ENCODE peak calls at places on chromosomes 2 and 18, in four cellular contexts. A, J, B and S are unnamed samples.

GRCh38 chr2:238261718-238262375 is 22.0 kb upstream of the HES6 start:
- DNase-seq in A (no peak), J (no peak), B (no peak), S (no peak)

GRCh38 chr2:21928292-21928691 is 804.5 kb downstream of the TDRD15 start:
- DNase-seq in A (no peak), J (no peak), B (peak), S (no peak)

GRCh38 chr18:63319383-63320040 is at the start of gene BCL2:
- DNase-seq in A (no peak), J (no peak), B (peak), S (peak)

GRCh38 chr18:63987743-63988142 is 17.9 kb downstream of the SERPINB8 start:
- DNase-seq in A (no peak), J (no peak), B (no peak), S (peak)

GRCh38 chr2:204665244-204665643 is 120.0 kb downstream of the PARD3B start:
- DNase-seq in A (peak), J (no peak), B (peak), S (peak)

GRCh38 chr2:61605245-61605644 is 67.1 kb upstream of the XPO1 start:
- DNase-seq in A (no peak), J (no peak), B (no peak), S (no peak)

GRCh38 chr2:138493334-138493733 is 8.2 kb upstream of the SPOPL start:
- DNase-seq in A (no peak), J (no peak), B (no peak), S (no peak)

GRCh38 chr2:170965446-170966225 is 36.6 kb downstream of the GORASP2 start:
- DNase-seq in A (no peak), J (no peak), B (peak), S (peak)

GRCh38 chr2:20449501-20450200 is 2.8 kb downstream of the RHOB start:
- DNase-seq in A (no peak), J (no peak), B (peak), S (peak)

GRCh38 chr2:43675646-43676321 is 445 bp downstream of the C1GALT1C1L start:
- DNase-seq in A (no peak), J (no peak), B (no peak), S (no peak)

GRCh38 chr2:83143946-83144345 is 1315.1 kb downstream of the SUCLG1 start:
- DNase-seq in A (no peak), J (no peak), B (no peak), S (no peak)

GRCh38 chr2:47086571-47086970 is 68.5 kb downstream of the STPG4 start:
- DNase-seq in A (no peak), J (no peak), B (no peak), S (no peak)

GRCh38 chr2:162369577-162369976 is 25.6 kb downstream of the GCA start:
- DNase-seq in A (no peak), J (no peak), B (no peak), S (no peak)

GRCh38 chr2:194166818-194167217 is 1490.2 kb upstream of the SLC39A10 start:
- DNase-seq in A (no peak), J (no peak), B (no peak), S (peak)

GRCh38 chr2:98761267-98761781 is 30.4 kb upstream of the MGAT4A start:
- DNase-seq in A (no peak), J (no peak), B (no peak), S (no peak)

GRCh38 chr2:150376627-150377335 is 110.7 kb downstream of the RND3 start:
- DNase-seq in A (no peak), J (no peak), B (peak), S (peak)

GRCh38 chr2:98935111-98935770 is 784 bp downstream of the CRACDL start:
- DNase-seq in A (no peak), J (no peak), B (no peak), S (no peak)

GRCh38 chr2:237895544-237896506 is 36.4 kb downstream of the RAMP1 start:
- DNase-seq in A (peak), J (no peak), B (no peak), S (no peak)

GRCh38 chr2:167943877-167944276 is 303.5 kb downstream of the STK39 start:
- DNase-seq in A (no peak), J (no peak), B (peak), S (peak)

GRCh38 chr18:21526463-21526862 is 74.0 kb downstream of the ESCO1 start:
- DNase-seq in A (no peak), J (no peak), B (no peak), S (no peak)

GRCh38 chr18:44782617-44783016 is 101.9 kb downstream of the SETBP1 start:
- DNase-seq in A (no peak), J (no peak), B (no peak), S (no peak)

GRCh38 chr2:65024149-65024829 is 31.9 kb upstream of the CEP68 start:
- DNase-seq in A (no peak), J (peak), B (peak), S (peak)

GRCh38 chr18:39701839-39702238 is 2136.2 kb upstream of the CELF4 start:
- DNase-seq in A (no peak), J (no peak), B (peak), S (peak)

GRCh38 chr2:79235135-79235534 is 75.6 kb upstream of the REG3A start:
- DNase-seq in A (no peak), J (no peak), B (no peak), S (no peak)

GRCh38 chr2:76281176-76281841 is 570.6 kb upstream of the GCFC2 start:
- DNase-seq in A (no peak), J (no peak), B (no peak), S (no peak)

GRCh38 chr2:102975996-102976636 is 214.3 kb downstream of the TMEM182 start:
- DNase-seq in A (no peak), J (no peak), B (peak), S (peak)

GRCh38 chr2:156189143-156189542 is 143.4 kb downstream of the NR4A2 start:
- DNase-seq in A (no peak), J (no peak), B (no peak), S (no peak)

GRCh38 chr2:166125557-166125956 is 2.3 kb downstream of the SCN1A start:
- DNase-seq in A (no peak), J (no peak), B (no peak), S (no peak)

GRCh38 chr2:32496657-32497056 is 131.2 kb upstream of the TTC27 start:
- DNase-seq in A (no peak), J (no peak), B (no peak), S (no peak)

GRCh38 chr18:23114911-23115310 is 20.4 kb upstream of the CABLES1 start:
- DNase-seq in A (no peak), J (no peak), B (peak), S (peak)

GRCh38 chr2:1715184-1716012 is 28.9 kb downstream of the PXDN start:
- DNase-seq in A (peak), J (no peak), B (no peak), S (peak)

GRCh38 chr2:139122711-139123158 is 342.5 kb upstream of the NXPH2 start:
- DNase-seq in A (no peak), J (no peak), B (no peak), S (peak)

GRCh38 chr2:173210270-173211196 is 134.9 kb downstream of the MAP3K20 start:
- DNase-seq in A (peak), J (peak), B (peak), S (peak)

GRCh38 chr2:96153991-96154431 is 8.8 kb upstream of the DUSP2 start:
- DNase-seq in A (no peak), J (no peak), B (no peak), S (no peak)

GRCh38 chr2:201909348-201909747 is 103.0 kb downstream of the CDK15 start:
- DNase-seq in A (no peak), J (peak), B (peak), S (peak)

GRCh38 chr2:238097988-238098853 is 1.9 kb upstream of the ESPNL start:
- DNase-seq in A (peak), J (peak), B (no peak), S (peak)

GRCh38 chr2:238425979-238426567 is 654 bp upstream of the ASB1 start:
- DNase-seq in A (no peak), J (no peak), B (peak), S (peak)

GRCh38 chr18:75502286-75502685 is 74.8 kb upstream of the SMIM21 start:
- DNase-seq in A (no peak), J (no peak), B (peak), S (no peak)

GRCh38 chr2:15521782-15522181 is 39.4 kb downstream of the NBAS start:
- DNase-seq in A (no peak), J (no peak), B (peak), S (peak)

GRCh38 chr2:85935746-85936208 is 47.0 kb upstream of the ST3GAL5 start:
- DNase-seq in A (no peak), J (no peak), B (peak), S (peak)

GRCh38 chr2:24350826-24351626 is 9.3 kb downstream of the ITSN2 start:
- DNase-seq in A (no peak), J (no peak), B (no peak), S (no peak)
- H3K4me3 ChIP-seq in A (no peak), J (no peak), B (no peak), S (no peak)

GRCh38 chr18:47888156-47888555 is 42.3 kb downstream of the SMAD2 start:
- DNase-seq in A (no peak), J (no peak), B (no peak), S (no peak)
- TF ChIP-seq CTCF in A (no peak), J (no peak), B (no peak), S (no peak)

GRCh38 chr2:176109226-176109954 is 2.3 kb downstream of the HOXD11 start:
- DNase-seq in A (no peak), J (no peak), B (no peak), S (no peak)
- H3K4me3 ChIP-seq in A (no peak), J (no peak), B (no peak), S (no peak)

GRCh38 chr18:66393463-66393862 is 210.4 kb downstream of the CDH19 start:
- DNase-seq in A (no peak), J (no peak), B (no peak), S (no peak)
- TF ChIP-seq CTCF in A (no peak), J (no peak), B (no peak), S (no peak)

DNA sequence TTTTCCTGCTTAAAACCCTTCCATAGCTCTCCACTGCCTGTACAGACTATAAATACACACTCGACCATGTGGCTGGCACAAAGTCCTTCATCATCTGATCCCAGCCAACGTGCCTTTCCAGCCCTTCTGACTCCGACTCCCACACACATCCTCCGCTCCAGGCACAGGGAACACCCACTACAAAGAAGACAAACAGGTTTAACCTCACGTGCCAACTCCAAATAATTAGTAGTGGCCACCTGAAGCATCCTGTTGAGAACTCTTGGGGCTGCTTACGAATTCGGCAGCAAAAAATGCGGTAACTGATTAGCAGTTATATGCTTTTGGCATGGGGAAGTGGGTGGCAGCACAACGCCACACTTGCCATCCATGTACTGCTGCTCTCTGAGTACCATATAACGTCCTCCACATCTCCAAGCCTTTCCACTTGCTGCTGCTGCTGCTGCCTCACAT is 12.1 kb downstream of the SPIRE1 start:
- DNase-seq in A (peak), J (no peak), B (peak), S (peak)
- H3K4me3 ChIP-seq in A (no peak), J (no peak), B (no peak), S (no peak)